ENCODE peak calls at places on chromosomes 7 and 10, in five cellular contexts. K, U, T, M and N are unnamed samples.
A peak's percentile ranks its signal among the peaks of the same experiment; 100 is the strongest.

GRCh38 chr7:70710651-70711050 is 421.3 kb upstream of the GALNT17 start:
- DNase-seq in M (no peak), U (no peak), K (no peak), T (no peak), N (no peak)

GRCh38 chr10:43322769-43323168 is 48.7 kb upstream of the FXYD4 start:
- DNase-seq in T (peak; percentile 49), M (no peak), K (no peak), U (peak; percentile 88), N (peak; percentile 94)

GRCh38 chr7:158450476-158451124 is 137.0 kb downstream of the PTPRN2 start:
- DNase-seq in U (no peak), K (no peak), T (no peak), M (no peak), N (no peak)

GRCh38 chr10:69748621-69749020 is 53.1 kb upstream of the COL13A1 start:
- DNase-seq in U (no peak), T (no peak), M (peak; percentile 60), K (no peak), N (no peak)

GRCh38 chr10:4066581-4067403 is 281.8 kb upstream of the KLF6 start:
- DNase-seq in T (peak; percentile 17), M (no peak), U (no peak), K (no peak), N (no peak)

GRCh38 chr10:59606551-59606961 is 103.1 kb downstream of the SLC16A9 start:
- DNase-seq in M (peak; percentile 48), T (no peak), K (no peak), U (no peak), N (no peak)

GRCh38 chr7:157547102-157547501 is 210.3 kb downstream of the DNAJB6 start:
- DNase-seq in K (no peak), U (no peak), M (no peak), T (no peak), N (peak; percentile 32)

GRCh38 chr7:152528612-152529011 is 92.8 kb upstream of the KMT2C start:
- DNase-seq in M (no peak), U (no peak), K (no peak), T (no peak), N (no peak)

GRCh38 chr7:128100949-128101713 is 69.9 kb upstream of the LRRC4 start:
- DNase-seq in U (no peak), K (no peak), M (no peak), T (no peak), N (no peak)

GRCh38 chr7:27996141-27996540 is 184.5 kb downstream of the JAZF1 start:
- DNase-seq in U (no peak), M (no peak), K (no peak), T (no peak), N (no peak)

GRCh38 chr7:26034386-26034785 is 117.6 kb upstream of the NFE2L3 start:
- DNase-seq in T (no peak), M (no peak), K (no peak), U (no peak), N (no peak)

GRCh38 chr7:157521061-157521731 is 184.4 kb downstream of the DNAJB6 start:
- DNase-seq in T (no peak), M (no peak), K (no peak), U (no peak), N (peak; percentile 29)

GRCh38 chr7:3722396-3722846 is 421.4 kb downstream of the SDK1 start:
- DNase-seq in U (no peak), M (no peak), K (no peak), T (no peak), N (no peak)

GRCh38 chr10:59625842-59626522 is 83.7 kb downstream of the SLC16A9 start:
- DNase-seq in U (peak; percentile 36), K (peak; percentile 24), T (peak; percentile 68), M (peak; percentile 80), N (no peak)

GRCh38 chr10:43944742-43945730 is 296.4 kb upstream of the ZNF32 start:
- DNase-seq in U (peak; percentile 11), M (no peak), K (no peak), T (no peak), N (no peak)

GRCh38 chr10:19819419-19820033 is 3.3 kb downstream of the PLXDC2 start:
- DNase-seq in K (no peak), U (peak; percentile 78), T (peak; percentile 29), M (peak; percentile 44), N (no peak)

GRCh38 chr10:75351637-75352036 is 49.9 kb downstream of the ZNF503 start:
- DNase-seq in T (no peak), K (no peak), U (no peak), M (no peak), N (no peak)

GRCh38 chr10:75347211-75347610 is 54.4 kb downstream of the ZNF503 start:
- DNase-seq in M (no peak), U (no peak), T (no peak), K (no peak), N (no peak)

GRCh38 chr10:75353183-75353582 is 48.4 kb downstream of the ZNF503 start:
- DNase-seq in M (no peak), K (no peak), T (no peak), U (no peak), N (no peak)

GRCh38 chr10:75352650-75353049 is 48.9 kb downstream of the ZNF503 start:
- DNase-seq in M (peak; percentile 5), K (no peak), U (no peak), T (no peak), N (no peak)

DNA sequence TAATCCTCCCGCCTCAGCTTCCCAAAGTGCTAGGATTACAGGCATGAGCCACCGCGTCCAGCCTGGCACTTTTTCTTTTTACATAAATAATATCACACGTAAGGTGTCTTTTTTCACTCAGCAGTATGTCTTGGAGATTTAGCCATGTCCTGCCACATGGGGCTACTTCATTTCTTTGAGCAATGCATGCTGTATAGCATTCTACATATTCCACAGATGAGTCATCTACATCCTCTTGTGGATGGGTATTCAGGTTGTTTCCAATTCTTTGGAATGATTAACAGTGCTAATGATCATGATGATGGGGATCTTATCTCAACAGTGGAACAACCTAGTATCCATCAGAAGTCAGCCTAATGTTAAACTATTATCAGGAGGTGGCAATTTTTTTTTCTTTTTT is 50.8 kb downstream of the ZNF503 start:
- DNase-seq in M (peak; percentile 60), T (no peak), U (no peak), K (no peak), N (no peak)
- TF ChIP-seq CTCF in M (peak; percentile 17), T (no peak), U (no peak), K (no peak), N (no peak)

GRCh38 chr10:105540381-105540780 is 899.3 kb downstream of the SORCS3 start:
- DNase-seq in K (no peak), U (no peak), T (no peak), M (no peak), N (no peak)
- TF ChIP-seq CTCF in K (no peak), U (no peak), T (no peak), M (no peak), N (no peak)

GRCh38 chr10:23294638-23295247 is 49.9 kb downstream of the C10orf67 start:
- DNase-seq in U (no peak), K (no peak), M (peak; percentile 16), T (no peak), N (no peak)

GRCh38 chr10:23291551-23292334 is 52.9 kb downstream of the C10orf67 start:
- DNase-seq in T (no peak), K (no peak), U (no peak), M (no peak), N (no peak)

GRCh38 chr10:23293973-23294372 is 50.6 kb downstream of the C10orf67 start:
- DNase-seq in T (no peak), K (no peak), M (no peak), U (no peak), N (no peak)

DNA sequence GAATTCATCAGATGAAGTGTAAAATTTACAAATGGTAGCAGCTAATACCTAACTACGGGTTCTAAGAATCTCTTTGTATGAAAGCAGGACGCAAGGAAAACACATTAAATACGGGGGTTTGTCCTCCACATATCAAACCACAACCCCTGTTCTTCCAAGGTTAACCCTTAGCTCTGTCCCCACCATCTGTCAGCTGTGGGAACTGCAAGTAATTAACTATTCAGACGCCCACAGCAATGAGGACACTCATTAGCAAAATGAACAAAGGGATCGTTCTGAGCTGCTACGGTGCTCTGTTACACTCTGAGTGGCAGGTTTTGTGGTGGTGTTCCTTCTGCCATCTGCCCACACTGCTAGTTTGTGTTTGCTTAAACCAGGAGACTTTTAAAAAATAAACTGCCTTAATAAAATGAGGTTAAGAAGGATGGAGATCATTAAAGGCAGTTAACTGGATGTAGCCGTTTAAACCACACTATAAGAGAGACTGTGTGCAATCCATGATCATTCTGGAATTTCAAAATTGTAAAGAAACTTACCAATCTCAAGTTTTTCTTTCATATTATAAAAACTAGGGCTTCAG is 51.4 kb downstream of the C10orf67 start:
- DNase-seq in K (no peak), M (peak; percentile 7), T (peak; percentile 45), U (no peak), N (no peak)
- TF ChIP-seq CTCF in K (no peak), M (peak; percentile 58), T (peak; percentile 64), U (peak; percentile 19), N (peak; percentile 35)

GRCh38 chr7:99460651-99461050 is 5.3 kb downstream of the ATP5MF start:
- DNase-seq in M (no peak), U (no peak), K (no peak), T (no peak), N (no peak)

GRCh38 chr7:99457646-99458493 is 8.1 kb downstream of the ATP5MF start:
- DNase-seq in K (no peak), M (no peak), U (no peak), T (no peak), N (no peak)

GRCh38 chr7:99459087-99459486 is 6.9 kb downstream of the ATP5MF start:
- DNase-seq in T (no peak), K (no peak), M (peak; percentile 20), U (no peak), N (no peak)

GRCh38 chr7:99457050-99457645 is 8.8 kb downstream of the ATP5MF start:
- DNase-seq in T (no peak), M (no peak), K (no peak), U (no peak), N (no peak)

DNA sequence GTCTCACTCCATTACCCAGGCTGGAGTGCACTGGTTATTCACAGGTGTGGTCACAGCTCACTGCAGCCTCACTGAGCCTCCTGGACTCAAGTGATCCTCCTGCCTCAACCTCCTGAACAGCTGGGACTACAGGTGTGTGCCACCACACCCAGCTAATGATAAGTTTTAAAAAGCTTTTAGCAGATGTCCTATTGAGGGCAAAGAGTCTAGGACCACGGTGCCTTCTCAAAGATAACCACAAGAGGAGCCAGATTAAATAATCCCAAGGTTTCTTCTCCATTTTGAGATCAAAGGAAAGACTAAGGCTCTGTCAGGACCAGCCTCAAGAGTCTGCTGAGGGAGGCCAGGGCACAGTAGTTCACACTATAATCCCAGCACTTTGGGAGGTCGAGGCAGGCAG is 4.7 kb downstream of the ATP5MF start:
- DNase-seq in M (no peak), K (no peak), T (no peak), U (no peak), N (no peak)
- TF ChIP-seq CTCF in M (no peak), K (no peak), T (no peak), U (no peak), N (no peak)

GRCh38 chr10:103062854-103063642 is 130.0 kb downstream of the NT5C2 start:
- DNase-seq in T (no peak), M (no peak), K (no peak), U (no peak), N (no peak)
- TF ChIP-seq CTCF in T (no peak), M (no peak), K (no peak), U (peak; percentile 22), N (no peak)

DNA sequence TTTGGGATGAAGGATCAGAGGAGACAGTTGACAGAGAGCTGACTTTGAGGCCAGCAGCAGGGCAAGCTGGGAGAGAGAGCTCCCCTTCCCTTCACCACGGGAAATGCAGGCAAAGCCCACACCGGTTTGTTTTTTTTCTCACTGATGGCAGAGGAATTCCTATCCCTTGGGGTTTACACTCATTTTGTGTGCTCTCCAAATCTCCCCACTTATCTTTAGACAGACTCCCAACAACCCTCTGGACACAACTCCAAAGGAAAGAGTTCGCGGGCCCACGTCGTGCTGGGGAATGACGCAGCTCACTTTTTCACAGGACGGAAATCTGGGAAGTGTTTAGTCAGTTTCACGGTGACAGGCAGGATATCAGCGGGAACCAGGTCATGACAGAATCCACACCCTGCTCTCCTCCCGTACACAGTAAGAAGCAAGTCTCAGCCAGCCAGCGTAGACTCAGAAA is 68.3 kb upstream of the FAM171A1 start:
- DNase-seq in T (no peak), U (peak; percentile 81), M (peak; percentile 48), K (no peak), N (no peak)
- TF ChIP-seq CTCF in T (no peak), U (peak; percentile 19), M (peak; percentile 73), K (no peak), N (no peak)